ENCODE peak calls at places on chromosomes 3 and 15, in six cellular contexts. E is left lung, I is AG04449, Z is endothelial cell of umbilical vein, C is fibroblast of lung, S is AG09309. X is an unnamed sample.

GRCh38 chr3:167657684-167658225 is 4.0 kb upstream of the WDR49 start:
- DNase-seq in E (no peak), I (no peak), Z (no peak), C (no peak), S (no peak), X (no peak)

GRCh38 chr3:8456118-8456811 is 45.4 kb upstream of the LMCD1 start:
- DNase-seq in E (no peak), I (no peak), Z (no peak), C (no peak), S (no peak), X (no peak)

GRCh38 chr3:37736632-37737031 is 125.0 kb upstream of the CTDSPL start:
- DNase-seq in E (no peak), I (no peak), Z (no peak), C (peak), S (no peak), X (no peak)

GRCh38 chr3:155664922-155665695 is 79.8 kb downstream of the PLCH1 start:
- DNase-seq in E (no peak), I (peak), Z (no peak), C (peak), S (peak), X (peak)

GRCh38 chr3:50264389-50264963 is 4.5 kb upstream of the SEMA3B start:
- DNase-seq in E (peak), I (peak), Z (peak), C (peak), S (peak), X (peak)

GRCh38 chr3:98563661-98564281 is 29.6 kb downstream of the CPOX start:
- DNase-seq in E (no peak), I (peak), Z (no peak), C (peak), S (peak), X (peak)

GRCh38 chr3:13902648-13903238 is 22.9 kb upstream of the WNT7A start:
- DNase-seq in E (no peak), I (no peak), Z (no peak), C (no peak), S (no peak), X (no peak)

GRCh38 chr15:75809986-75810750 is 33.1 kb upstream of the UBE2Q2 start:
- DNase-seq in E (no peak), I (no peak), Z (peak), C (peak), S (no peak), X (peak)

GRCh38 chr15:43274136-43274535 is 7.4 kb upstream of the TGM5 start:
- DNase-seq in E (no peak), I (no peak), Z (no peak), C (no peak), S (no peak), X (no peak)

DNA sequence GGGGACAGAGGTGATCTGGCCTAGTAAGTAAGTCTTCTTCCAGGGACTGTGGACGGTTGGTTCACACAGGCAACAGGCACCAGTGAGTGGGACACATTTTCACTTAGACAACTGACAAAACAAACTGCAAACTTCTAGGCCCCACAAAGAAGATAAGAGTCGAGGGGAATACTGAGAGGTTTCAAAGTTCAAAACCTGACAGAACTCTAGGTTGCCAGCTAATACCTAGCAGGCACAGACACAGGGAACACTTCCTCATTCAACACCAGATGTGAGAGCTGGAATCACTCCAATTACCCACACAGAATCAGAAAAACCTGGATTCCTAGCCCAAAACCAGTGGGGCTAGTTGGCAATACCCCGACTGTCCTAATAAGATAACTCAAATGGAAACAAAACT is 621.7 kb downstream of the ZPLD1 start:
- DNase-seq in E (no peak), I (no peak), Z (no peak), C (no peak), S (no peak), X (no peak)
- TF ChIP-seq CTCF in E (no peak), I (no peak), Z (no peak), C (no peak), S (no peak), X (no peak)

DNA sequence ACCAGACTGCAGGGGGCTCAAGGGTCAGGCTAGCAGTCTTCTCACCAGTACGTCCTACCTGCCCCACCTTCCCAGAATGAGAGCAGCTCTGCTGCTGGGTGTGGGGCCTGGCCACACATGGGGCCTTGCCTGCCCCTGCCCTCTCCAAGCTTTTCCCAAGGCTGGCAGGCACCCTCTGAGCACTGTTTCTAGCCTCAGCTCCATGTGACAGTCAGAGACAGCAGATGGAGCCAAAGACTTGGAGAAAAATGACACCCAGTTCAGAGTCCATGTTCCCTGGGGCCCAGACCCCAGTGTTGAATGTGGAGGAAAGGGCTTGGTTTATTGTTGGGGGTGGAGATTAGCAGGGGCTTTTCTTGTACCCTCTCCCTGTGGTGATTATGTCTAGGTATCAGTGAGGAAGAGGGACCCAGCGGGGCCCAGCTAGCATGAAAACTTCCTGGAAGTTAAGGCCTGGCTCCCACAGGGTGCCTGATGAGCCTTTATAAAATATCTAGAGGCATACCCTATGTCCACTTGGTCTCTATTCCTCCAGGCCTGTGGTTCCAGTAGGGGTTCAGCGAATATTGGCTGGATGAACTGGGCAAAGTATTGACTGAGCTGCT is 153.8 kb downstream of the EEFSEC start:
- DNase-seq in E (no peak), I (no peak), Z (peak), C (no peak), S (no peak), X (no peak)
- TF ChIP-seq CTCF in E (no peak), I (no peak), Z (no peak), C (no peak), S (no peak), X (no peak)

DNA sequence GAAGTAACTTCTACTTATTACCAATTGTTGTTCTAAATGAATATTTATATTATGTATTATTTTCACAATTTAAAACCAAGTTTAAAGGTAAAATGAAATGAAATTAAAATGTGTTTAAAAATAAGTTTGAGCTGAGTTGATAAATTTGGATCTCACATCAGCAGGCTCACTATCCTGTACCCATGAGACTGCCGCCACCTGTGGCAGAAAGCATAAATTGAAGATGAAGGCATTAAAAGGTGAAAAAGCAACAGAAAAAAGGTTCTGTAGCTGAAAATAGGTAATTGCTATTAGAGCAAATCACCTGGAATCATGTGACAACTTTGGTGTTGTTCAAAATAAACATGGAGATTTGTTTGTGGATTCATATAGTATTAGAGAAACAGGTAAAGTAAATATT is 133.0 kb upstream of the CADM2 start:
- DNase-seq in E (no peak), I (no peak), Z (no peak), C (no peak), S (no peak), X (no peak)
- TF ChIP-seq CTCF in E (no peak), I (no peak), Z (no peak), C (no peak), S (no peak), X (no peak)

DNA sequence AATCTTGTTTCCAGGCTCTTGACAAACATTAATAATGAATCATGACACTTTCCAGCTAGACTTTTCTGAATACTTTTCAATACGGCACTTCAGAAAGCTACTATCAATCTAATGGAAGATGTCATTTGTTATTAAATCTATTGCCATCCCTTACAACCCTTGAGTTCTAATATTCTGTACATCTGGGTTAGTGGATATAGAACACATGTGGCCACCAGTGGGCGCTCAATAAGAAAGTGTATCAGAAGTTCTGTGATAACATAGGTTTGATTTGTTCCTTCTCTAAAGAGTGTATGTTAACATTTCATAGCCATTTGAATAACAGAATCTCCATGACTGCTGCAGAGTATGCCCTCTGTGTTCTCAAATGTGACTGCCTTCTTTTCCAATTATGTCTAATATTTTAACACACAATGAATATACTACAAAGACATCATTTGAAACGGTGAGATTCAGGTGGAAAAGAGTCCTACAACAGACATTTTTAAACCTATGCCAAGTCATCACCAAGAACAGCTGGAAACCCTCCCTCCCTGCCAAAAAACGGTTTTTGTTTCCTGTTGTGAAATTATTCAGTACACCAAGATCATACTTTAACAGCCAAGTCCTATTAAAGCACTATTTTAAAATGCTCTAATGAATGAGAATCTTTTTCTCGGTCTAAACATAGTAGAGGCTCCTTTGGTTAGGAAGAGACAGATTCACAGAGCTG is 22.2 kb downstream of the ALDH1A2 start:
- DNase-seq in E (no peak), I (no peak), Z (peak), C (peak), S (no peak), X (peak)
- TF ChIP-seq CTCF in E (peak), I (peak), Z (peak), C (peak), S (peak), X (peak)

GRCh38 chr3:127690823-127691452 is 18.2 kb downstream of the ABTB1 start:
- DNase-seq in E (peak), I (no peak), Z (peak), C (peak), S (no peak), X (peak)
- TF ChIP-seq CTCF in E (peak), I (peak), Z (peak), C (peak), S (peak), X (peak)

GRCh38 chr3:119388577-119388976 is 74.8 kb downstream of the TMEM39A start:
- DNase-seq in E (no peak), I (no peak), Z (no peak), C (peak), S (no peak), X (no peak)
- TF ChIP-seq CTCF in E (no peak), I (no peak), Z (no peak), C (peak), S (peak), X (peak)

GRCh38 chr3:194395767-194396527 is 3.1 kb downstream of the GP5 start:
- DNase-seq in E (peak), I (no peak), Z (no peak), C (peak), S (no peak), X (no peak)

GRCh38 chr3:194396897-194397756 is 1.9 kb downstream of the GP5 start:
- DNase-seq in E (peak), I (no peak), Z (peak), C (peak), S (no peak), X (no peak)

GRCh38 chr3:194396561-194396896 is 2.5 kb downstream of the GP5 start:
- DNase-seq in E (no peak), I (no peak), Z (no peak), C (no peak), S (no peak), X (no peak)

GRCh38 chr3:194397757-194398312 is 1.2 kb downstream of the GP5 start:
- DNase-seq in E (peak), I (no peak), Z (peak), C (peak), S (no peak), X (no peak)

DNA sequence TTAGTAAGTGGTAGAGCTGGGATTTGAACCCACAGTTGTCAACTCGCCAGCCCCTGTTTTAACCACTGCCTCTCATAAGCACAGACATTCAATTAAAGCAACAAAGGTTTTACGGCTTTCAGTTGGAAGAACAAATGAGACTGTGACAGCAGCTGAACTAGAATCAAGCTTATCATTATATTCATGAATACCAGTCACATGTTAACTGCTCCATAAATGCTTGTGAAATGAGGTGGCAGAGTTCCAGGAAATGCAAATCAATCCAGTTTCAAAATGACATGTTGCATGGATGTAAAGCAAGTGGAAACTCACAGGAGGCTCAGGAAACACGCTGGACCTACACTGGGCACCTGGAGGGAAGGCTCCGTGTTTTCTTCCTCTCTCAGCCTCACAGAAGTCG is 3.9 kb downstream of the GP5 start:
- DNase-seq in E (no peak), I (no peak), Z (peak), C (peak), S (no peak), X (no peak)
- TF ChIP-seq CTCF in E (no peak), I (no peak), Z (no peak), C (no peak), S (no peak), X (no peak)

GRCh38 chr3:66655119-66655518 is 154.3 kb upstream of the LRIG1 start:
- DNase-seq in E (no peak), I (no peak), Z (no peak), C (no peak), S (no peak), X (no peak)

GRCh38 chr3:66659056-66659455 is 158.2 kb upstream of the LRIG1 start:
- DNase-seq in E (no peak), I (no peak), Z (no peak), C (no peak), S (no peak), X (no peak)

GRCh38 chr3:66655673-66656072 is 154.9 kb upstream of the LRIG1 start:
- DNase-seq in E (no peak), I (no peak), Z (no peak), C (no peak), S (no peak), X (no peak)

GRCh38 chr3:66661628-66662027 is 160.8 kb upstream of the LRIG1 start:
- DNase-seq in E (no peak), I (no peak), Z (no peak), C (no peak), S (no peak), X (no peak)

DNA sequence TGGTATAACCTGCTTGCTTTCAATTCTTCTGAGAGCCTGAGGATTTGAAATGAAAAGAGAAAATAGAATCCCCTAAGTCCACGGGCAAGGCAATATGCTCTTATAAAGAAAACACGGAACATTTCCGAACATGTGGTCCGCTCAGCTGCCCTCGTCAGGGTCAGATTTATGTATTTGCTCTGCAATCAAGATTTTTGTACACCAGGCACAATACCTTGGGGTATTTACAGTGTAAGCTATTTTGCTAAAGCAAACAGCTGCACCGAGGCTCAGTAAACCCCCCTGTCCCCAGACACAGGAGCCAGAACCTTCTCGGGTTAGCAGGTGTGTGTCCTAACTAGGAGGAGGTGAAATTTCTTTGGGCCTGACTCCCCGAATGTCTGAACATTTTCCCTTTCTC is 155.8 kb upstream of the LRIG1 start:
- DNase-seq in E (no peak), I (no peak), Z (no peak), C (no peak), S (no peak), X (no peak)
- TF ChIP-seq CTCF in E (no peak), I (no peak), Z (no peak), C (no peak), S (no peak), X (no peak)

GRCh38 chr3:187679638-187680396 is 9.6 kb upstream of the SST start:
- DNase-seq in E (no peak), I (no peak), Z (peak), C (peak), S (no peak), X (peak)

GRCh38 chr3:187677604-187678003 is 7.4 kb upstream of the SST start:
- DNase-seq in E (no peak), I (no peak), Z (no peak), C (no peak), S (no peak), X (no peak)

GRCh38 chr3:187673012-187673411 is 2.8 kb upstream of the SST start:
- DNase-seq in E (no peak), I (no peak), Z (no peak), C (no peak), S (no peak), X (no peak)

GRCh38 chr3:187684444-187684843 is 14.2 kb upstream of the SST start:
- DNase-seq in E (no peak), I (no peak), Z (no peak), C (no peak), S (no peak), X (no peak)

GRCh38 chr3:187678869-187679268 is 8.7 kb upstream of the SST start:
- DNase-seq in E (no peak), I (no peak), Z (peak), C (peak), S (no peak), X (peak)
- TF ChIP-seq CTCF in E (peak), I (peak), Z (peak), C (peak), S (peak), X (peak)